ENCODE peak calls at places on chromosome 9, in eight cellular contexts. One of them, this sample, is unnamed.

GRCh38 chr9:106745457-106745856 is 117.5 kb upstream of the ZNF462 start:
- DNase-seq in HCT116: no peak
- DNase-seq in A549: no peak
- DNase-seq in Panc1: no peak
- DNase-seq in GM12878: no peak
- DNase-seq in K562: no peak
- DNase-seq in SK-N-SH: no peak
- DNase-seq in HepG2: no peak
- DNase-seq in this sample: no peak

GRCh38 chr9:31916591-31917223 is 467.7 kb upstream of the ACO1 start:
- DNase-seq in HCT116: no peak
- DNase-seq in A549: no peak
- DNase-seq in Panc1: no peak
- DNase-seq in GM12878: no peak
- DNase-seq in K562: no peak
- DNase-seq in SK-N-SH: no peak
- DNase-seq in HepG2: peak
- DNase-seq in this sample: no peak

GRCh38 chr9:673264-673965 is 168.1 kb upstream of the DMRT1 start:
- DNase-seq in HCT116: no peak
- DNase-seq in A549: no peak
- DNase-seq in Panc1: no peak
- DNase-seq in GM12878: no peak
- DNase-seq in K562: no peak
- DNase-seq in SK-N-SH: no peak
- DNase-seq in HepG2: peak
- DNase-seq in this sample: no peak

GRCh38 chr9:2676466-2676865 is 40.8 kb upstream of the KCNV2 start:
- DNase-seq in HCT116: no peak
- DNase-seq in A549: no peak
- DNase-seq in Panc1: no peak
- DNase-seq in GM12878: no peak
- DNase-seq in K562: no peak
- DNase-seq in SK-N-SH: no peak
- DNase-seq in HepG2: peak
- DNase-seq in this sample: no peak

GRCh38 chr9:94802795-94803194 is 76.3 kb downstream of the AOPEP start:
- DNase-seq in HCT116: no peak
- DNase-seq in A549: no peak
- DNase-seq in Panc1: no peak
- DNase-seq in GM12878: peak
- DNase-seq in K562: no peak
- DNase-seq in SK-N-SH: no peak
- DNase-seq in HepG2: no peak
- DNase-seq in this sample: no peak

GRCh38 chr9:108634669-108635462 is 220.9 kb downstream of the ACTL7B start:
- DNase-seq in HCT116: peak
- DNase-seq in A549: peak
- DNase-seq in Panc1: no peak
- DNase-seq in GM12878: no peak
- DNase-seq in K562: no peak
- DNase-seq in SK-N-SH: no peak
- DNase-seq in HepG2: no peak
- DNase-seq in this sample: no peak

GRCh38 chr9:35951736-35952135 is 6.2 kb downstream of the OR2S2 start:
- DNase-seq in HCT116: no peak
- DNase-seq in A549: peak
- DNase-seq in Panc1: no peak
- DNase-seq in GM12878: no peak
- DNase-seq in K562: no peak
- DNase-seq in SK-N-SH: no peak
- DNase-seq in HepG2: no peak
- DNase-seq in this sample: no peak

GRCh38 chr9:112443200-112443599 is 43.4 kb upstream of the KIAA1958 start:
- DNase-seq in HCT116: no peak
- DNase-seq in A549: peak
- DNase-seq in Panc1: no peak
- DNase-seq in GM12878: no peak
- DNase-seq in K562: no peak
- DNase-seq in SK-N-SH: no peak
- DNase-seq in HepG2: peak
- DNase-seq in this sample: peak

GRCh38 chr9:120845255-120845654 is 2.5 kb upstream of the PSMD5 start:
- DNase-seq in HCT116: no peak
- DNase-seq in A549: no peak
- DNase-seq in Panc1: no peak
- DNase-seq in GM12878: no peak
- DNase-seq in K562: no peak
- DNase-seq in SK-N-SH: no peak
- DNase-seq in HepG2: no peak
- DNase-seq in this sample: no peak

GRCh38 chr9:33190021-33190420 is 22.9 kb upstream of the B4GALT1 start:
- DNase-seq in HCT116: no peak
- DNase-seq in A549: no peak
- DNase-seq in Panc1: no peak
- DNase-seq in GM12878: no peak
- DNase-seq in K562: no peak
- DNase-seq in SK-N-SH: no peak
- DNase-seq in HepG2: no peak
- DNase-seq in this sample: no peak

GRCh38 chr9:108885643-108886348 is 23.7 kb downstream of the ACTL7A start:
- DNase-seq in HCT116: peak
- DNase-seq in A549: peak
- DNase-seq in Panc1: no peak
- DNase-seq in GM12878: peak
- DNase-seq in K562: peak
- DNase-seq in SK-N-SH: no peak
- DNase-seq in HepG2: peak
- DNase-seq in this sample: peak

GRCh38 chr9:127177682-127178265 is 55.3 kb upstream of the ANGPTL2 start:
- DNase-seq in HCT116: no peak
- DNase-seq in A549: no peak
- DNase-seq in Panc1: no peak
- DNase-seq in GM12878: no peak
- DNase-seq in K562: no peak
- DNase-seq in SK-N-SH: no peak
- DNase-seq in HepG2: no peak
- DNase-seq in this sample: no peak

GRCh38 chr9:87667164-87667738 is 58.7 kb upstream of the CTSL start:
- DNase-seq in HCT116: peak
- DNase-seq in A549: peak
- DNase-seq in Panc1: no peak
- DNase-seq in GM12878: no peak
- DNase-seq in K562: peak
- DNase-seq in SK-N-SH: peak
- DNase-seq in HepG2: peak
- DNase-seq in this sample: peak

GRCh38 chr9:83220737-83221136 is 157.8 kb upstream of the RASEF start:
- DNase-seq in HCT116: no peak
- DNase-seq in A549: no peak
- DNase-seq in Panc1: no peak
- DNase-seq in GM12878: peak
- DNase-seq in K562: no peak
- DNase-seq in SK-N-SH: no peak
- DNase-seq in HepG2: peak
- DNase-seq in this sample: no peak

GRCh38 chr9:120770923-120771322 is 22.3 kb downstream of the FBXW2 start:
- DNase-seq in HCT116: no peak
- DNase-seq in A549: no peak
- DNase-seq in Panc1: no peak
- DNase-seq in GM12878: no peak
- DNase-seq in K562: no peak
- DNase-seq in SK-N-SH: no peak
- DNase-seq in HepG2: no peak
- DNase-seq in this sample: no peak

GRCh38 chr9:83625120-83625710 is 2.3 kb downstream of the IDNK start:
- DNase-seq in HCT116: no peak
- DNase-seq in A549: no peak
- DNase-seq in Panc1: no peak
- DNase-seq in GM12878: no peak
- DNase-seq in K562: no peak
- DNase-seq in SK-N-SH: no peak
- DNase-seq in HepG2: no peak
- DNase-seq in this sample: no peak

GRCh38 chr9:15278290-15278689 is 28.7 kb downstream of the TTC39B start:
- DNase-seq in HCT116: no peak
- DNase-seq in A549: no peak
- DNase-seq in Panc1: no peak
- DNase-seq in GM12878: no peak
- DNase-seq in K562: no peak
- DNase-seq in SK-N-SH: no peak
- DNase-seq in HepG2: no peak
- DNase-seq in this sample: no peak

GRCh38 chr9:91589101-91589553 is 165.5 kb upstream of the NFIL3 start:
- DNase-seq in HCT116: no peak
- DNase-seq in A549: peak
- DNase-seq in Panc1: no peak
- DNase-seq in GM12878: peak
- DNase-seq in K562: no peak
- DNase-seq in SK-N-SH: no peak
- DNase-seq in HepG2: no peak
- DNase-seq in this sample: no peak

GRCh38 chr9:137761032-137761431 is 116.5 kb upstream of the CACNA1B start:
- DNase-seq in HCT116: no peak
- DNase-seq in A549: no peak
- DNase-seq in Panc1: no peak
- DNase-seq in GM12878: peak
- DNase-seq in K562: no peak
- DNase-seq in SK-N-SH: no peak
- DNase-seq in HepG2: no peak
- DNase-seq in this sample: no peak

GRCh38 chr9:136910901-136911245 is 24.6 kb downstream of the TRAF2 start:
- DNase-seq in HCT116: no peak
- DNase-seq in A549: no peak
- DNase-seq in Panc1: no peak
- DNase-seq in GM12878: no peak
- DNase-seq in K562: no peak
- DNase-seq in SK-N-SH: no peak
- DNase-seq in HepG2: no peak
- DNase-seq in this sample: no peak

GRCh38 chr9:99579964-99580363 is 241.7 kb upstream of the NR4A3 start:
- DNase-seq in HCT116: no peak
- DNase-seq in A549: no peak
- DNase-seq in Panc1: no peak
- DNase-seq in GM12878: no peak
- DNase-seq in K562: no peak
- DNase-seq in SK-N-SH: no peak
- DNase-seq in HepG2: no peak
- DNase-seq in this sample: peak

GRCh38 chr9:32968101-32969011 is 33.1 kb downstream of the APTX start:
- DNase-seq in HCT116: peak
- DNase-seq in A549: peak
- DNase-seq in Panc1: peak
- DNase-seq in GM12878: no peak
- DNase-seq in K562: peak
- DNase-seq in SK-N-SH: peak
- DNase-seq in HepG2: peak
- DNase-seq in this sample: peak

GRCh38 chr9:126791406-126792230 is 13.2 kb upstream of the ZBTB43 start:
- DNase-seq in HCT116: no peak
- DNase-seq in A549: peak
- DNase-seq in Panc1: peak
- DNase-seq in GM12878: no peak
- DNase-seq in K562: no peak
- DNase-seq in SK-N-SH: no peak
- DNase-seq in HepG2: peak
- DNase-seq in this sample: no peak

GRCh38 chr9:73265876-73266275 is 114.2 kb downstream of the ANXA1 start:
- DNase-seq in HCT116: no peak
- DNase-seq in A549: no peak
- DNase-seq in Panc1: no peak
- DNase-seq in GM12878: no peak
- DNase-seq in K562: no peak
- DNase-seq in SK-N-SH: no peak
- DNase-seq in HepG2: no peak
- DNase-seq in this sample: no peak

GRCh38 chr9:133485531-133486260 is 6.8 kb upstream of the SLC2A6 start:
- DNase-seq in HCT116: no peak
- DNase-seq in A549: peak
- DNase-seq in Panc1: no peak
- DNase-seq in GM12878: no peak
- DNase-seq in K562: peak
- DNase-seq in SK-N-SH: no peak
- DNase-seq in HepG2: no peak
- DNase-seq in this sample: peak

GRCh38 chr9:105656131-105656921 is 5.9 kb upstream of the TAL2 start:
- DNase-seq in HCT116: no peak
- DNase-seq in A549: peak
- DNase-seq in Panc1: no peak
- DNase-seq in GM12878: no peak
- DNase-seq in K562: peak
- DNase-seq in SK-N-SH: peak
- DNase-seq in HepG2: no peak
- DNase-seq in this sample: no peak
- TF ChIP-seq CTCF in HCT116: no peak
- TF ChIP-seq CTCF in A549: peak
- TF ChIP-seq CTCF in Panc1: peak
- TF ChIP-seq CTCF in GM12878: peak
- TF ChIP-seq CTCF in K562: no peak
- TF ChIP-seq CTCF in SK-N-SH: peak
- TF ChIP-seq CTCF in HepG2: peak
- TF ChIP-seq CTCF in this sample: no peak

GRCh38 chr9:124284237-124284831 is 26.6 kb downstream of the NEK6 start:
- DNase-seq in HCT116: no peak
- DNase-seq in A549: peak
- DNase-seq in Panc1: no peak
- DNase-seq in GM12878: no peak
- DNase-seq in K562: no peak
- DNase-seq in SK-N-SH: no peak
- DNase-seq in HepG2: peak
- DNase-seq in this sample: no peak
- TF ChIP-seq REST in HCT116: no peak
- TF ChIP-seq REST in A549: no peak
- TF ChIP-seq REST in Panc1: no peak
- TF ChIP-seq REST in GM12878: no peak
- TF ChIP-seq REST in K562: no peak
- TF ChIP-seq REST in SK-N-SH: no peak
- TF ChIP-seq REST in HepG2: no peak
- TF ChIP-seq REST in this sample: no peak

DNA sequence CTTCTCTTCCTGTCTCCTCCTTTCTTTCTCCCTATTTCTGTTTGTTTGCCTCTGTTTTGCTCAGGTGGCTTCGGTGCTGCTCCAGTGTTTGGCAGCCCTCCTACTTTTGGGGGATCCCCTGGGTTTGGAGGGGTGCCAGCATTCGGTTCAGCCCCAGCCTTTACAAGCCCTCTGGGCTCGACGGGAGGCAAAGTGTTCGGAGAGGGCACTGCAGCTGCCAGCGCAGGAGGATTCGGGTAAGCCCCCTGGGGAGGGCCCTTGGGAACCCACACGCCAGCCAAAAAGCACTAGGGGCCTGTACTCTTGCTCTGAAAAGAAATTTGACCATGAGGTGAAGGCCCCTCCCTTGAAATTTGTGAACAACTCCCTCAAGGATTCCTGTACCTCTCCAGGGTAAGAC is 48.2 kb downstream of the FAM78A start:
- DNase-seq in HCT116: no peak
- DNase-seq in A549: no peak
- DNase-seq in Panc1: no peak
- DNase-seq in GM12878: no peak
- DNase-seq in K562: no peak
- DNase-seq in SK-N-SH: no peak
- DNase-seq in HepG2: no peak
- DNase-seq in this sample: no peak
- H3K27ac ChIP-seq in HCT116: no peak
- H3K27ac ChIP-seq in A549: no peak
- H3K27ac ChIP-seq in Panc1: no peak
- H3K27ac ChIP-seq in GM12878: no peak
- H3K27ac ChIP-seq in K562: no peak
- H3K27ac ChIP-seq in SK-N-SH: no peak
- H3K27ac ChIP-seq in HepG2: no peak
- H3K27ac ChIP-seq in this sample: peak

GRCh38 chr9:90274725-90275124 is 367.9 kb downstream of the DIRAS2 start:
- DNase-seq in HCT116: no peak
- DNase-seq in A549: no peak
- DNase-seq in Panc1: no peak
- DNase-seq in GM12878: no peak
- DNase-seq in K562: no peak
- DNase-seq in SK-N-SH: no peak
- DNase-seq in HepG2: no peak
- DNase-seq in this sample: no peak
- TF ChIP-seq CTCF in HCT116: peak
- TF ChIP-seq CTCF in A549: no peak
- TF ChIP-seq CTCF in Panc1: no peak
- TF ChIP-seq CTCF in GM12878: no peak
- TF ChIP-seq CTCF in K562: no peak
- TF ChIP-seq CTCF in SK-N-SH: no peak
- TF ChIP-seq CTCF in HepG2: no peak
- TF ChIP-seq CTCF in this sample: no peak

This sample was measured in HL-60.